ENCODE peak calls at places on chromosomes 4 and X, in ten cellular contexts. J is PC-3, Q is SK-N-SH, G is fibroblast of lung, U is K562, S is endothelial cell of umbilical vein, P is GM23248, N is neural progenitor cell, D is DND-41, B is hepatocyte. X is an unnamed sample.

GRCh38 chrX:50704360-50704759 is 109.6 kb downstream of the SHROOM4 start:
- DNase-seq in J (no peak), Q (no peak), G (no peak), U (no peak), S (no peak), P (peak; percentile 34), N (no peak), D (no peak), B (no peak), X (peak; percentile 57)

GRCh38 chr4:40840985-40841571 is 91.3 kb downstream of the NSUN7 start:
- DNase-seq in J (peak; percentile 85), Q (peak; percentile 72), G (peak; percentile 71), U (peak; percentile 73), S (peak; percentile 83), P (peak; percentile 76), N (peak; percentile 92), D (peak; percentile 76), B (peak; percentile 83), X (peak; percentile 81)

GRCh38 chr4:119690871-119691270 is 62.3 kb upstream of the PDE5A start:
- DNase-seq in J (peak; percentile 45), Q (no peak), G (no peak), U (peak; percentile 2), S (no peak), P (no peak), N (no peak), D (peak; percentile 12), B (no peak), X (no peak)

GRCh38 chr4:20687894-20688293 is 12.4 kb upstream of the PACRGL start:
- DNase-seq in J (peak; percentile 53), Q (no peak), G (peak; percentile 87), U (no peak), S (no peak), P (peak; percentile 91), N (no peak), D (no peak), B (no peak), X (peak; percentile 87)

GRCh38 chr4:138310498-138310897 is 68.3 kb upstream of the SLC7A11 start:
- DNase-seq in J (no peak), Q (no peak), G (peak; percentile 61), U (no peak), S (no peak), P (peak; percentile 58), N (no peak), D (no peak), B (no peak), X (peak; percentile 36)

GRCh38 chr4:159142254-159142653 is 39.4 kb downstream of the RAPGEF2 start:
- DNase-seq in J (peak; percentile 1), Q (no peak), G (peak; percentile 77), U (no peak), S (no peak), P (peak; percentile 45), N (no peak), D (no peak), B (no peak), X (peak; percentile 41)

GRCh38 chrX:19889582-19890342 is 2.4 kb upstream of the SH3KBP1 start:
- DNase-seq in J (peak; percentile 72), Q (no peak), G (peak; percentile 42), U (peak; percentile 79), S (no peak), P (peak; percentile 70), N (peak; percentile 15), D (no peak), B (peak; percentile 69), X (peak; percentile 66)

GRCh38 chrX:132433001-132433400 is 55.8 kb downstream of the MBNL3 start:
- DNase-seq in J (no peak), Q (no peak), G (no peak), U (no peak), S (no peak), P (no peak), N (no peak), D (no peak), B (no peak), X (no peak)

GRCh38 chrX:776529-777230 is 146.1 kb downstream of the SHOX start:
- DNase-seq in J (peak; percentile 52), Q (no peak), G (no peak), U (no peak), S (no peak), P (no peak), N (no peak), D (no peak), B (peak; percentile 26), X (no peak)

GRCh38 chr4:122855491-122855890 is 28.9 kb downstream of the FGF2 start:
- DNase-seq in J (no peak), Q (no peak), G (no peak), U (no peak), S (peak; percentile 39), P (no peak), N (no peak), D (no peak), B (no peak), X (no peak)

GRCh38 chr4:13266687-13267086 is 217.5 kb downstream of the RAB28 start:
- DNase-seq in J (no peak), Q (no peak), G (no peak), U (no peak), S (no peak), P (no peak), N (no peak), D (no peak), B (no peak), X (no peak)

GRCh38 chrX:57282568-57282967 is 3.9 kb upstream of the FAAH2 start:
- DNase-seq in J (peak; percentile 52), Q (no peak), G (no peak), U (peak; percentile 1), S (no peak), P (no peak), N (no peak), D (no peak), B (no peak), X (no peak)

GRCh38 chr4:129111919-129112318 is 16.0 kb downstream of the C4orf33 start:
- DNase-seq in J (no peak), Q (no peak), G (no peak), U (no peak), S (no peak), P (no peak), N (no peak), D (no peak), B (no peak), X (no peak)

GRCh38 chr4:74539043-74539790 is 94.3 kb downstream of the AREG start:
- DNase-seq in J (peak; percentile 12), Q (no peak), G (no peak), U (no peak), S (peak; percentile 53), P (peak; percentile 52), N (no peak), D (no peak), B (peak; percentile 37), X (peak; percentile 33)

DNA sequence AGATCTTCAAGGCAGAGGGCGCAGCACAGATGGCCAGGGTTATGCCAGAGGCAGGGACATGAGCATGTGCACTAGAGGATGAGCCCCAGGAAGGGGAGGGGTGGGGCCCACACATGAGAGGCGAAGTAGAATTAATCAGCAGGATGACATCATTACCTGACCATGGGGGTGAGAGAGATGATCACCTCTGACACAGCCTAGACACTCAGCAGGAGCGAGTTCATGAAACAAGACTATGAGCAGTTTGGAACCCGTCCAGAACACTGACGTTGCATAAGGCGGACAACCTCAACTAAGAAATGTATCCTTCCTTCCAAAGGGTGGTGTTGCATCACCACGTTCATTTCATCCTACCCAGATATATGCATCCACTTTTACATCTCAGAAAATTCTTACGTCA is 446.7 kb upstream of the TENM3 start:
- DNase-seq in J (no peak), Q (no peak), G (peak; percentile 87), U (peak; percentile 1), S (no peak), P (peak; percentile 7), N (no peak), D (no peak), B (peak; percentile 24), X (peak; percentile 74)
- H4K20me1 ChIP-seq in J (no peaks in the 10 kb centered on the region), Q (no peaks in the 10 kb centered on the region), G (no peaks in the 10 kb centered on the region), U (no peaks in the 10 kb centered on the region), S (no peaks in the 10 kb centered on the region), P (no peaks in the 10 kb centered on the region), N (no peaks in the 10 kb centered on the region), D (no peaks in the 10 kb centered on the region), B (no peaks in the 10 kb centered on the region), X (no peaks in the 10 kb centered on the region)

DNA sequence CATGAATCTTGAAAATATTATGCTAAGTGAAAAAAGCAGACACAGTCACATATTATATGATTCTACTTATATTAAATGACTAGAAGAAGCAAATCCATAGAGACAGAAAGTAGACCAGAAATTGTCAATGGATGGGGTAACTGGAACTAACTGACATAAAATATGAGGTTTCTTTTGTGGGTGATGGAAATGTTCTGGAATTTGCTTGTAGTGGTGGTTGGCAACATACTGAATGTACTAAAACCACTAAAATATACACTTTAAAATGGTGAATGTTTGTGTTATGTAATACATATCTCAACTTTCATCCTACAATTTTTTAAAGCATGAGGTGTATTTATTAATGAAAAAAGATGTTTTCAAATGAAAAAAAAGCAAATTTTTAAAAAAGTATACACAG is 14.7 kb downstream of the CNOT6L start:
- DNase-seq in J (no peak), Q (no peak), G (peak; percentile 39), U (no peak), S (no peak), P (peak; percentile 18), N (no peak), D (no peak), B (no peak), X (peak; percentile 32)
- H4K20me1 ChIP-seq in J (no peaks in the 10 kb centered on the region), Q (no peaks in the 10 kb centered on the region), G (no peaks in the 10 kb centered on the region), U (no peaks in the 10 kb centered on the region), S (peaks cover 6% of the 10 kb centered on the region), P (no peaks in the 10 kb centered on the region), N (no peaks in the 10 kb centered on the region), D (peaks cover 62% of the 10 kb centered on the region), B (peaks cover 46% of the 10 kb centered on the region), X (peaks cover 15% of the 10 kb centered on the region)

DNA sequence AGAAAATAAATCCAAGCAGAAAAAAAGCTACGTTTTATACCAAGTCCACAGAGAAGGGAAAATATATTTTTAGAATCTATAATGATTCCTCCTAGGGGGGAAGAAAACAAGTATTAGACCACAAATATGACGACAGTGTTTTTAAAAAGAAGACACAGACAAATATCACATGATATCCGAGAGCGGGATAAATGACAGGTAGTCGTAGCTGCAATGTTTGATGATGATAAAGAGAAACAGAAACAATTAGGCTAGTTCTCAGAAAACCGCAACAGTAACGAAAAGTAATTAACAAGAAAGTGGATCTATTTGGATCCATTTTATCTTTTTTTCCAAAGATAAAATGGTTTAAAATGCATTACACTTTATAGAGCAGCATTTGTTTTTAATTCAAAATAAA is 918 bp downstream of the HAUS3 start:
- DNase-seq in J (no peak), Q (no peak), G (no peak), U (no peak), S (no peak), P (no peak), N (no peak), D (no peak), B (no peak), X (no peak)
- H4K20me1 ChIP-seq in J (peaks cover 16% of the 10 kb centered on the region), Q (peaks cover 29% of the 10 kb centered on the region), G (no peaks in the 10 kb centered on the region), U (peaks cover 10% of the 10 kb centered on the region), S (peaks cover 5% of the 10 kb centered on the region), P (peaks cover 3% of the 10 kb centered on the region), N (peaks cover 43% of the 10 kb centered on the region), D (peaks cover 44% of the 10 kb centered on the region), B (peaks cover 4% of the 10 kb centered on the region), X (peaks cover 36% of the 10 kb centered on the region)

DNA sequence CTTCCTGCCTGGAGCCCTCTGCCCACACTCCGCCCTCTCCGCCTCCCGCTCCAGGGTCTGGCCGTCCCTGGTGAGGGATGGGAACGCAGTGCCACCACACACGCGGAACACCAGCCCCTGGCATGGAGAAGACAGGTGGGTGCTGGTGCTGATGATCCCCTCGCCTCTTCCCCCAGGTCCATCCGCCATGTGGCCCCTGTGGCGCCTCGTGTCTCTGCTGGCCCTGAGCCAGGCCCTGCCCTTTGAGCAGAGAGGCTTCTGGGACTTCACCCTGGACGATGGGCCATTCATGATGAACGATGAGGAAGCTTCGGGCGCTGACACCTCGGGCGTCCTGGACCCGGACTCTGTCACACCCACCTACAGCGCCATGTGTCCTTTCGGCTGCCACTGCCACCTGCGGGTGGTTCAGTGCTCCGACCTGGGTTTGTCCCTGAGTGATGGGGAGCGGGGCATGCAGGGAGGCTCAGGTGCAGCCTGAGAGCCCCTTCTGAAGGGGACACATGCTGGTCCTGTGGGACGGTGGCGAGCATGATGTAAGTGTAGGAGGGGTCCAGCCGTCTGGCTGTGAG is 9.8 kb downstream of the BGN start:
- DNase-seq in J (no peak), Q (no peak), G (no peak), U (peak; percentile 11), S (no peak), P (no peak), N (no peak), D (no peak), B (no peak), X (no peak)
- H4K20me1 ChIP-seq in J (no peaks in the 10 kb centered on the region), Q (peaks cover 10% of the 10 kb centered on the region), G (no peaks in the 10 kb centered on the region), U (no peaks in the 10 kb centered on the region), S (no peaks in the 10 kb centered on the region), P (no peaks in the 10 kb centered on the region), N (no peaks in the 10 kb centered on the region), D (no peaks in the 10 kb centered on the region), B (no peaks in the 10 kb centered on the region), X (peaks cover 39% of the 10 kb centered on the region)